ENCODE peak calls at places on chromosomes 13 and 19, in eight cellular contexts. U, X, M, D, P, J, N and C are unnamed samples. For H3K4me1 and H3K9me3, the result is how much of the 10 kb centered on the place peaks cover.

GRCh38 chr19:2047449-2048103 is 3.5 kb downstream of the MKNK2 start:
- DNase-seq in U (no peak), X (peak), M (peak), D (peak), P (no peak), J (no peak), N (peak), C (no peak)

GRCh38 chr19:41398042-41398403 is 405 bp downstream of the BCKDHA start:
- DNase-seq in U (no peak), X (no peak), M (no peak), D (no peak), P (no peak), J (no peak), N (no peak), C (no peak)

GRCh38 chr13:98801626-98802418 is 49.4 kb upstream of the SLC15A1 start:
- DNase-seq in U (no peak), X (no peak), M (no peak), D (no peak), P (no peak), J (no peak), N (no peak), C (no peak)

GRCh38 chr19:39265321-39265916 is 2.8 kb upstream of the IFNL2 start:
- DNase-seq in U (no peak), X (no peak), M (no peak), D (no peak), P (no peak), J (no peak), N (peak), C (no peak)

GRCh38 chr13:100674363-100674847 is at the start of gene TMTC4:
- DNase-seq in U (no peak), X (no peak), M (no peak), D (no peak), P (no peak), J (no peak), N (peak), C (peak)

GRCh38 chr19:40365613-40366401 is 17.3 kb downstream of the PLD3 start:
- DNase-seq in U (peak), X (peak), M (peak), D (peak), P (peak), J (peak), N (peak), C (no peak)

GRCh38 chr19:55909801-55910200 is 22.3 kb downstream of the NLRP13 start:
- DNase-seq in U (no peak), X (no peak), M (no peak), D (no peak), P (no peak), J (no peak), N (no peak), C (no peak)

GRCh38 chr13:49298903-49299605 is 51.3 kb downstream of the CDADC1 start:
- DNase-seq in U (no peak), X (no peak), M (no peak), D (no peak), P (no peak), J (no peak), N (no peak), C (no peak)

GRCh38 chr19:42693760-42694350 is 46.4 kb downstream of the PSG3 start:
- DNase-seq in U (no peak), X (no peak), M (no peak), D (no peak), P (peak), J (no peak), N (peak), C (peak)

GRCh38 chr19:50695251-50696064 is 24.1 kb downstream of the SHANK1 start:
- DNase-seq in U (no peak), X (peak), M (no peak), D (no peak), P (peak), J (no peak), N (peak), C (no peak)

GRCh38 chr13:112723771-112724170 is 33.9 kb downstream of the ATP11A start:
- DNase-seq in U (no peak), X (peak), M (peak), D (no peak), P (no peak), J (no peak), N (no peak), C (no peak)

GRCh38 chr19:3389876-3390361 is 23.5 kb downstream of the NFIC start:
- DNase-seq in U (no peak), X (no peak), M (no peak), D (peak), P (no peak), J (no peak), N (no peak), C (no peak)

GRCh38 chr13:98475521-98475920 is 101.4 kb downstream of the STK24 start:
- DNase-seq in U (no peak), X (no peak), M (no peak), D (no peak), P (no peak), J (no peak), N (no peak), C (no peak)

DNA sequence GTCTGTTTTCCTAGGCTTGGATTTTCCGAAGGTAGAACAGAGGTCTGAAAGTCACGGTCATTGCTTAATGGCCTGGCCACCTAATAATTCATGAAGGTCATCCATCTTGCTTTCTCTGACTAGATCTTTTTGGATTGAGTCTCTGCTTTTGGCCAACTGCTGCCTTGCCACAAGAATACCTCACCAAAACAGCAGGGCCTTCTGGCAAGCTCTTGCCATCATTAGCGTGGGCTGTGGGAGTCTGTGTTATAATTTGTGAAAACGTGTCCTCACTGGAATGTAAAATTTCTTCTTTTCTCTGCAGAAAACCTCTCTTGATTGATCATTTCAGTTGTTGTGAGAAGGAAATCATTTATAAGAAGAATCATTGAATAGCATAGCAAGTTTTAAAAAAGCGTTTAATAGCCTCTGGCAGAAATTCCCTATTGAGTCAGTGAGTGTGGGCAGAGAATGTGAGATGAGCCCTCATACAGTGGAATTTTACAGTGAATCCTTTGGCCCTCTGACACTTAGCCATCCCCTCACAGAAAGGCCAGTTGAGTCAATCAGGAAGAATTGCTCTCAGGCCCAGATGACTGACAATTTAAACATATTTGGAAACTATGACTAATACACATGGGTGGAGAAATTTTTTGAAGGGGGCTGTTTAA is 43.2 kb upstream of the ERICH6B start:
- DNase-seq in U (no peak), X (no peak), M (no peak), D (no peak), P (no peak), J (no peak), N (no peak), C (no peak)
- H3K4me3 ChIP-seq in U (no peak), X (no peak), M (no peak), D (no peak), P (no peak), J (no peak), N (no peak), C (no peak)

DNA sequence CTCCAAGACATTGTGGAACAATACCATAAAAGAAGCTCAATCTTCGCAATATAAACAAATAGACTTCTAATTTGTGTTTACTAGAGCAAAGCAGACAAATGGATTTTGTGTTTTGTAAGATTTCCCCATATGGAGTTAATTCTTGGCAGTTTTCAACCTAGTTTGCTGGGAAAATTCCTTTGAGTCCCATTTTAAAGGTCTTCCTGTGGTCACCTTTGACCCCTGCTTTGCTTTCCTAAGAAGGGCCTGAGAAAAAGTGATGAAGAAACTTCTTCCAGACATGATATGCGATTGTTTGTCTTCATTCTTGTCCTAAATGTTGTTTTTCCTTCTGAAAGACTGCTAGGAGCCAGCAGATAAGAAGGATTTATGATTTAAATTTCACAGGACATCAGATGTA is 276.5 kb downstream of the LHFPL6 start:
- DNase-seq in U (peak), X (no peak), M (peak), D (no peak), P (no peak), J (no peak), N (no peak), C (no peak)
- H3K4me1 ChIP-seq in U (under half), X (under half), M (under half), D (under half), P (under half), J (under half), N (under half), C (under half)

GRCh38 chr19:15683411-15683810 is 10.5 kb downstream of the CYP4F12 start:
- DNase-seq in U (no peak), X (no peak), M (no peak), D (no peak), P (no peak), J (no peak), N (no peak), C (no peak)
- H3K9me3 ChIP-seq in U (under half), X (under half), M (under half), D (under half), P (under half), J (under half), N (under half), C (under half)

GRCh38 chr13:20988033-20988908 is 73.1 kb downstream of the LATS2 start:
- DNase-seq in U (no peak), X (no peak), M (no peak), D (no peak), P (no peak), J (no peak), N (no peak), C (no peak)
- H3K4me3 ChIP-seq in U (no peak), X (no peak), M (no peak), D (no peak), P (no peak), J (no peak), N (no peak), C (no peak)